ENCODE peak calls at places on chromosomes 12 and 14, in eight cellular contexts. W is heart right ventricle, K is MM.1S, G is endodermal cell, I is thyroid gland, P is left ventricle myocardium inferior, Z is astrocyte, H is mammary epithelial cell. N is an unnamed sample. For H3K4me1 and H3K27me3, the result is how much of the 10 kb centered on the place peaks cover.

GRCh38 chr14:23009483-23009938 is 432 bp downstream of the C14orf93 start:
- DNase-seq in G (no peak), Z (no peak), H (no peak), W (no peak), P (no peak), K (no peak), I (no peak), N (no peak)

GRCh38 chr14:102095231-102095870 is 8.5 kb upstream of the HSP90AA1 start:
- DNase-seq in K (no peak), H (no peak), Z (peak), I (no peak), G (peak), P (no peak), W (no peak), N (no peak)

GRCh38 chr12:18275974-18276373 is 14.7 kb downstream of the PIK3C2G start:
- DNase-seq in Z (peak), K (no peak), W (no peak), I (no peak), P (no peak), G (no peak), H (peak), N (no peak)

GRCh38 chr12:59365133-59365532 is 230.7 kb upstream of the SLC16A7 start:
- DNase-seq in G (no peak), I (no peak), W (no peak), K (no peak), P (no peak), Z (no peak), H (no peak), N (no peak)

GRCh38 chr12:109102491-109102890 is 5.1 kb downstream of the UNG start:
- DNase-seq in Z (no peak), K (no peak), P (no peak), G (no peak), I (no peak), W (no peak), H (no peak), N (no peak)

GRCh38 chr12:53338916-53339315 is 2.8 kb upstream of the SP7 start:
- DNase-seq in W (no peak), I (no peak), H (no peak), K (no peak), Z (no peak), P (no peak), G (no peak), N (no peak)

GRCh38 chr12:27733052-27733656 is 22.5 kb downstream of the MRPS35 start:
- DNase-seq in P (no peak), W (no peak), K (peak), H (peak), Z (peak), I (peak), G (peak), N (no peak)

GRCh38 chr14:64656986-64657385 is 47.2 kb upstream of the PLEKHG3 start:
- DNase-seq in P (no peak), Z (no peak), K (no peak), I (no peak), G (no peak), W (no peak), H (peak), N (peak)

GRCh38 chr12:113220593-113221180 is 577 bp upstream of the TPCN1 start:
- DNase-seq in Z (no peak), K (no peak), I (no peak), P (no peak), W (no peak), H (no peak), G (no peak), N (no peak)

GRCh38 chr12:26746315-26746714 is 86.7 kb downstream of the ITPR2 start:
- DNase-seq in P (no peak), W (no peak), G (no peak), Z (peak), I (no peak), H (peak), K (no peak), N (no peak)

GRCh38 chr14:72049462-72049861 is 117.2 kb downstream of the RGS6 start:
- DNase-seq in W (no peak), G (no peak), K (no peak), I (no peak), Z (no peak), P (no peak), H (peak), N (no peak)

GRCh38 chr14:22478670-22479069 is 110.4 kb downstream of the DAD1 start:
- DNase-seq in G (no peak), H (no peak), K (no peak), W (peak), I (no peak), Z (peak), P (peak), N (no peak)

GRCh38 chr14:104036250-104036649 is 49.2 kb upstream of the ASPG start:
- DNase-seq in I (no peak), Z (no peak), H (no peak), G (no peak), W (no peak), K (no peak), P (no peak), N (no peak)

GRCh38 chr12:13198921-13199320 is 2.4 kb downstream of the EMP1 start:
- DNase-seq in K (no peak), P (no peak), I (no peak), W (no peak), G (no peak), Z (no peak), H (no peak), N (no peak)

GRCh38 chr12:46490635-46491034 is 118.1 kb upstream of the SLC38A2 start:
- DNase-seq in G (no peak), I (no peak), W (no peak), P (no peak), H (no peak), K (no peak), Z (no peak), N (no peak)

GRCh38 chr14:63867926-63868921 is 15.4 kb downstream of the SYNE2 start:
- DNase-seq in I (peak), H (no peak), K (no peak), P (no peak), W (no peak), Z (no peak), G (no peak), N (no peak)

GRCh38 chr12:132166801-132167591 is 22.7 kb downstream of the NOC4L start:
- DNase-seq in W (no peak), P (no peak), G (no peak), K (no peak), I (no peak), H (no peak), Z (no peak), N (no peak)

GRCh38 chr12:65664715-65665250 is 159.5 kb upstream of the HMGA2 start:
- DNase-seq in K (no peak), W (no peak), I (no peak), H (no peak), G (no peak), Z (no peak), P (no peak), N (no peak)

GRCh38 chr12:690466-690865 is 27.2 kb upstream of the NINJ2 start:
- DNase-seq in I (no peak), W (no peak), G (no peak), Z (no peak), K (no peak), P (no peak), H (no peak), N (no peak)

GRCh38 chr14:61568572-61569011 is 126.7 kb upstream of the HIF1A start:
- DNase-seq in K (peak), I (peak), G (peak), Z (no peak), P (peak), H (no peak), W (peak), N (no peak)

GRCh38 chr12:122893208-122894151 is 2.4 kb downstream of the VPS37B start:
- DNase-seq in H (no peak), W (no peak), Z (no peak), G (no peak), K (peak), P (no peak), I (peak), N (no peak)

GRCh38 chr12:321606-322326 is 59.1 kb upstream of the SLC6A13 start:
- DNase-seq in H (peak), G (no peak), P (no peak), K (no peak), W (no peak), I (peak), Z (no peak), N (no peak)

GRCh38 chr14:93137864-93138263 is 22.1 kb upstream of the ITPK1 start:
- DNase-seq in I (peak), G (peak), K (no peak), Z (no peak), H (peak), W (peak), P (peak), N (no peak)

GRCh38 chr12:79512068-79512467 is 178.7 kb downstream of the PAWR start:
- DNase-seq in I (no peak), Z (no peak), W (no peak), H (no peak), G (peak), K (no peak), P (no peak), N (no peak)

GRCh38 chr14:105061428-105062047 is 3.7 kb downstream of the GPR132 start:
- DNase-seq in P (peak), I (peak), H (no peak), W (peak), K (no peak), Z (no peak), G (peak), N (no peak)

GRCh38 chr14:74979442-74980397 is 23.0 kb upstream of the EIF2B2 start:
- DNase-seq in G (peak), W (no peak), H (no peak), P (no peak), I (peak), Z (peak), K (no peak), N (no peak)

GRCh38 chr12:42706331-42706730 is 116.8 kb upstream of the PRICKLE1 start:
- DNase-seq in K (no peak), G (no peak), H (peak), Z (no peak), I (no peak), W (no peak), P (no peak), N (no peak)

GRCh38 chr12:28569698-28570411 is 379.6 kb downstream of the CCDC91 start:
- DNase-seq in H (peak), W (no peak), P (no peak), I (no peak), K (no peak), Z (peak), G (no peak), N (no peak)

GRCh38 chr14:106657460-106657859 is 1131.1 kb downstream of the TMEM121 start:
- DNase-seq in K (peak), H (no peak), P (no peak), Z (no peak), G (no peak), W (no peak), I (no peak), N (no peak)

GRCh38 chr12:119594399-119594730 is 791 bp downstream of the TMEM233 start:
- DNase-seq in P (no peak), K (no peak), I (peak), W (no peak), G (peak), Z (peak), H (no peak), N (no peak)

GRCh38 chr12:2683283-2684025 is 111.3 kb upstream of the FKBP4 start:
- DNase-seq in H (no peak), W (no peak), G (no peak), K (no peak), Z (no peak), P (no peak), I (no peak), N (no peak)

GRCh38 chr12:104716183-104716571 is 241.9 kb downstream of the SLC41A2 start:
- DNase-seq in I (no peak), Z (no peak), G (no peak), P (no peak), W (no peak), K (no peak), H (no peak), N (no peak)
- H3K4me1 ChIP-seq in I (under half), Z (under half), G (under half), P (under half), W (under half), K (under half), H (under half), N (half or more)

GRCh38 chr12:102958830-102959176 is 1.3 kb downstream of the ASCL1 start:
- DNase-seq in Z (no peak), H (no peak), K (no peak), P (no peak), W (no peak), I (no peak), G (no peak), N (no peak)
- H3K27me3 ChIP-seq in Z (half or more), H (half or more), K (under half), P (half or more), W (half or more), I (under half), G (half or more), N (under half)

GRCh38 chr14:70631948-70632347 is 9.8 kb upstream of the TTC9 start:
- DNase-seq in Z (no peak), W (no peak), K (no peak), P (no peak), I (no peak), H (no peak), G (no peak), N (no peak)
- TF ChIP-seq CTCF in Z (no peak), W (no peak), K (no peak), P (no peak), I (no peak), H (no peak), G (no peak), N (no peak)

GRCh38 chr12:124881123-124881522 is 17.5 kb upstream of the SCARB1 start:
- DNase-seq in K (no peak), P (no peak), W (no peak), G (peak), Z (no peak), H (no peak), I (no peak), N (no peak)
- H3K4me1 ChIP-seq in K (under half), P (under half), W (under half), G (under half), Z (under half), H (under half), I (under half), N (under half)

GRCh38 chr12:49965836-49966235 is 4.2 kb downstream of the AQP5 start:
- DNase-seq in H (no peak), G (no peak), K (no peak), P (no peak), W (no peak), Z (no peak), I (peak), N (no peak)

GRCh38 chr12:49964849-49965624 is 3.4 kb downstream of the AQP5 start:
- DNase-seq in Z (no peak), P (no peak), I (no peak), G (no peak), H (no peak), W (no peak), K (no peak), N (no peak)

GRCh38 chr12:49961993-49962764 is 507 bp downstream of the AQP5 start:
- DNase-seq in Z (no peak), K (no peak), I (no peak), W (no peak), G (peak), H (no peak), P (no peak), N (no peak)

GRCh38 chr12:49962861-49963765 is 1.4 kb downstream of the AQP5 start:
- DNase-seq in G (peak), P (peak), W (peak), Z (no peak), I (peak), H (peak), K (no peak), N (peak)

DNA sequence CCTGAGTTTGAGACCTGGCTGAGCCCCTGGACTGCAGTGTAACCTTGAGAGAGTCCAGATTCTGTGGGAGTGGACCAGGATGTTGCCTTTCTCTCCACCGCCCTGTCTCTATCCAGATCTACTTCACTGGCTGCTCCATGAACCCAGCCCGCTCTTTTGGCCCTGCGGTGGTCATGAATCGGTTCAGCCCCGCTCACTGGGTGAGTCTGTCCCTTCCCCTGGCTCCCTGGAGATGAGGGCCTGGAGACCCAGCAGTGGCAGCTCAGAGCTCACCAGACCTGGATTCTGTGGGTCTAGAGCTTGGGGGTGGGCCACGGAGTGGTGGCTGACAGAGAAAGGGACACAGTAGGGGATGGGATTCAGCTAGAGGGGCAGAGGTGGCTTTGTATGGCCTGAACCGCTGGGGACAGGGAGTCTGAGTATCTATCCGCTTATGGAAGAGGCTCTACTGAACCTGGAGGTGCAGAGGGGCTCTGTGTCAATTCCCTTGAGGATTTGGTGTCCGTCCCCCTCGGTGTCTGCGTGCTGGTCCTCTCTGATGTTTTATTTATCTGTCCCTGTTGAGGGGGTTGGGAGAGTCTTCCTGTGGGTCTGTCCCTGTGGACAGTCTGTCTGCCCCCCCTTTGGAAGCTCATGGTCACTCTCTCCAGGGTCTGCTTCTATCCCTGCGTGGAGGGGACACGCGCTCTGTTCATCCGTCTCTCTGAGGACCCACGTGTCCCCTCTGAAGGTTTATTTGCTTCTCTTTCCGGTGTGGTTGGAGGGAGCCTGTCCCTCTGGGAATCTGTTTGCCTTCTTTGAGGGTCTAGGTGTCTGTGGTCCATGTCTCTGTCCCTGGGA is 2.5 kb downstream of the AQP5 start:
- DNase-seq in P (no peak), W (no peak), H (no peak), G (peak), K (no peak), I (no peak), Z (no peak), N (no peak)
- H3K27me3 ChIP-seq in P (half or more), W (under half), H (under half), G (half or more), K (half or more), I (under half), Z (under half), N (under half)

GRCh38 chr14:66746316-66747006 is 238.5 kb downstream of the GPHN start:
- DNase-seq in Z (peak), I (peak), W (no peak), H (peak), G (no peak), P (no peak), K (peak), N (no peak)
- TF ChIP-seq CTCF in Z (peak), I (peak), W (peak), H (peak), G (peak), P (peak), K (peak), N (peak)